ENCODE peak calls at places on chromosomes 1 and 21, in nine cellular contexts. K is GM23338, A is BE2C, Q is thoracic aorta, T is colonic mucosa, B is upper lobe of left lung, I is kidney, W is Panc1, V is K562. X is an unnamed sample. For H3K36me3, the result is how much of the 10 kb centered on the place peaks cover.

GRCh38 chr1:30690115-30690645 is 33.2 kb downstream of the MATN1 start:
- DNase-seq in K (no peak), A (no peak), Q (no peak), T (no peak), B (no peak), I (no peak), W (no peak), V (no peak), X (no peak)

GRCh38 chr1:228170666-228171065 is 5.1 kb downstream of the IBA57 start:
- DNase-seq in K (no peak), A (no peak), Q (no peak), T (no peak), B (no peak), I (peak), W (no peak), V (no peak), X (no peak)

GRCh38 chr1:198856601-198857000 is 217.8 kb downstream of the PTPRC start:
- DNase-seq in K (no peak), A (no peak), Q (no peak), T (no peak), B (no peak), I (no peak), W (no peak), V (no peak), X (no peak)

GRCh38 chr1:48048064-48048463 is 50.9 kb upstream of the TRABD2B start:
- DNase-seq in K (no peak), A (peak), Q (no peak), T (no peak), B (no peak), I (no peak), W (no peak), V (no peak), X (no peak)

GRCh38 chr1:161994153-161994814 is 29.4 kb downstream of the OLFML2B start:
- DNase-seq in K (no peak), A (no peak), Q (no peak), T (no peak), B (no peak), I (no peak), W (no peak), V (no peak), X (peak)

GRCh38 chr1:16266411-16267118 is 29.6 kb upstream of the CPLANE2 start:
- DNase-seq in K (no peak), A (peak), Q (no peak), T (no peak), B (no peak), I (no peak), W (no peak), V (peak), X (no peak)

GRCh38 chr1:223341111-223341510 is 22.9 kb downstream of the SUSD4 start:
- DNase-seq in K (no peak), A (no peak), Q (no peak), T (no peak), B (peak), I (no peak), W (no peak), V (no peak), X (no peak)

GRCh38 chr1:39789571-39790110 is 976 bp upstream of the BMP8B start:
- DNase-seq in K (no peak), A (no peak), Q (no peak), T (no peak), B (no peak), I (peak), W (no peak), V (no peak), X (no peak)

GRCh38 chr1:26237230-26237966 is 3.4 kb downstream of the CEP85 start:
- DNase-seq in K (no peak), A (no peak), Q (no peak), T (no peak), B (no peak), I (no peak), W (peak), V (peak), X (no peak)

GRCh38 chr1:151131832-151132675 is 14.4 kb downstream of the SEMA6C start:
- DNase-seq in K (peak), A (no peak), Q (no peak), T (peak), B (peak), I (peak), W (no peak), V (no peak), X (no peak)

GRCh38 chr1:206962269-206962668 is 8.0 kb downstream of the FCAMR start:
- DNase-seq in K (no peak), A (no peak), Q (no peak), T (no peak), B (no peak), I (no peak), W (no peak), V (no peak), X (no peak)

GRCh38 chr1:167717351-167717750 is 4.4 kb upstream of the MPZL1 start:
- DNase-seq in K (no peak), A (no peak), Q (no peak), T (no peak), B (no peak), I (no peak), W (no peak), V (no peak), X (peak)

GRCh38 chr1:244319283-244320132 is 132.2 kb downstream of the ADSS2 start:
- DNase-seq in K (no peak), A (no peak), Q (no peak), T (no peak), B (no peak), I (no peak), W (no peak), V (no peak), X (peak)

GRCh38 chr1:193114485-193115095 is 7.2 kb upstream of the CDC73 start:
- DNase-seq in K (no peak), A (no peak), Q (no peak), T (no peak), B (no peak), I (no peak), W (no peak), V (no peak), X (no peak)

GRCh38 chr1:98761238-98761637 is 99.7 kb downstream of the SNX7 start:
- DNase-seq in K (peak), A (peak), Q (no peak), T (no peak), B (no peak), I (no peak), W (no peak), V (no peak), X (no peak)

GRCh38 chr1:9315411-9316079 is 22.9 kb downstream of the SPSB1 start:
- DNase-seq in K (no peak), A (no peak), Q (no peak), T (no peak), B (no peak), I (no peak), W (no peak), V (no peak), X (peak)

GRCh38 chr1:25030674-25031589 is 100.9 kb upstream of the RUNX3 start:
- DNase-seq in K (no peak), A (no peak), Q (no peak), T (no peak), B (no peak), I (peak), W (no peak), V (no peak), X (no peak)

GRCh38 chr1:185632659-185633428 is 101.3 kb upstream of the HMCN1 start:
- DNase-seq in K (no peak), A (no peak), Q (no peak), T (no peak), B (no peak), I (no peak), W (no peak), V (no peak), X (peak)

GRCh38 chr1:70319750-70320149 is 34.8 kb downstream of the ANKRD13C start:
- DNase-seq in K (no peak), A (no peak), Q (no peak), T (no peak), B (no peak), I (no peak), W (peak), V (no peak), X (peak)

GRCh38 chr1:211783266-211783665 is 47.3 kb downstream of the LPGAT1 start:
- DNase-seq in K (no peak), A (no peak), Q (no peak), T (no peak), B (no peak), I (no peak), W (no peak), V (no peak), X (no peak)

GRCh38 chr1:22793647-22794046 is 83.0 kb downstream of the EPHB2 start:
- DNase-seq in K (no peak), A (no peak), Q (no peak), T (no peak), B (no peak), I (no peak), W (no peak), V (no peak), X (no peak)

GRCh38 chr1:180610556-180611015 is 21.2 kb upstream of the XPR1 start:
- DNase-seq in K (peak), A (no peak), Q (no peak), T (no peak), B (no peak), I (no peak), W (no peak), V (peak), X (no peak)

GRCh38 chr1:64112281-64112680 is 91.1 kb upstream of the UBE2U start:
- DNase-seq in K (no peak), A (no peak), Q (no peak), T (no peak), B (no peak), I (no peak), W (no peak), V (no peak), X (peak)

GRCh38 chr1:212470059-212470458 is 37.3 kb downstream of the NENF start:
- DNase-seq in K (no peak), A (no peak), Q (peak), T (peak), B (no peak), I (peak), W (no peak), V (no peak), X (peak)

GRCh38 chr1:103218821-103219220 is 110.5 kb upstream of the COL11A1 start:
- DNase-seq in K (no peak), A (no peak), Q (no peak), T (no peak), B (no peak), I (no peak), W (no peak), V (no peak), X (no peak)

GRCh38 chr1:2807036-2807435 is 5.5 kb upstream of the TTC34 start:
- DNase-seq in K (no peak), A (no peak), Q (no peak), T (no peak), B (no peak), I (peak), W (no peak), V (no peak), X (no peak)

GRCh38 chr1:218760601-218761570 is 412.8 kb upstream of the LYPLAL1 start:
- DNase-seq in K (no peak), A (no peak), Q (no peak), T (no peak), B (no peak), I (no peak), W (no peak), V (no peak), X (no peak)

GRCh38 chr1:67586596-67586995 is 98.4 kb upstream of the GADD45A start:
- DNase-seq in K (no peak), A (no peak), Q (no peak), T (no peak), B (no peak), I (no peak), W (no peak), V (no peak), X (peak)

GRCh38 chr1:177183801-177184200 is 13.0 kb downstream of the BRINP2 start:
- DNase-seq in K (no peak), A (no peak), Q (no peak), T (no peak), B (no peak), I (no peak), W (no peak), V (no peak), X (no peak)

GRCh38 chr21:24367936-24368335 is 1239.3 kb downstream of the MRPL39 start:
- DNase-seq in K (no peak), A (no peak), Q (no peak), T (no peak), B (no peak), I (no peak), W (no peak), V (no peak), X (no peak)

GRCh38 chr1:194378517-194378916 is 1192.1 kb upstream of the B3GALT2 start:
- DNase-seq in K (no peak), A (no peak), Q (no peak), T (no peak), B (no peak), I (no peak), W (no peak), V (no peak), X (no peak)

DNA sequence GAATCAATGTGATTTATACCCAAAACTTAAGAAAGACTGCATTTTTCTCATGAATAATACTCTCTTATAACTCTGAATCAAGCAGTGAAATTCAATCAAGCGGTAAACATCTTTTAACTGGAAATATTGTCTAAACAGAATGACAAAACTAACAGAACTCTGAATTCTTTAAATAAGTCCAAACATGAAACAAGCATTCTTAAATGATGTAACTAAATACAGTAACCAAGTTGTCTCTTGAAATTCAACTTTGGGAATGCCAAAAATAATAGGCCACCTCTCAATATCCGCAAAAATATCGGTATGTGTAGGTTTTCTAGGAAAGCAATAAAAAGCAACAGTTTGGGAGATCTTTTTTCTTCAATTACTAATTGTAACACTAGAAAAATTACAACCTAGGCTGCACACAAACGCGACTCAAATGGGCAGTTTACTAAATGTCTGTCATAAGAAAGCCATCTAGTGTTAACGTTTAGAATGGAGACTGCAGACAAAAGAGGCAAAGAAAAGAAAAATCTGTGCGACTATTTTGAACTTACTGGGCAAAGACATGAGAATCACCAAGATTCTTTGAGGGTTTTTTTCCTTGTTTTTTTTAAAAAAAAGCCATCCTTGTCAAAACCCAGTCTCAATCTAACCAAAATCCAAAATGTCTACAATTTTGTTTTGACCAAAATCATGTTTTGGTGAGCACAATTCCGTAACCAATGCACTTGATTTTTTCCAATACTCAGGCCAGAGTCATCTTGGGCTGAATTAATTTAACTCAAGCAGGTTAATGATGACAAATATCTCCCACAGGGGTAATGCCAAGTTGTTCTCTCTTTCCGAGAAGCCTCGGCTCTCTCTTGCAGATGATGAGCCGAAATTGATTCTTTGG is 1.4 kb downstream of the SIPA1L2 start:
- DNase-seq in K (no peak), A (no peak), Q (no peak), T (peak), B (no peak), I (no peak), W (no peak), V (no peak), X (no peak)
- TF ChIP-seq CTCF in K (no peak), A (peak), Q (no peak), T (no peak), B (no peak), I (peak), W (peak), V (no peak), X (peak)

GRCh38 chr1:56436338-56436695 is 143.0 kb downstream of the PLPP3 start:
- DNase-seq in K (no peak), A (no peak), Q (no peak), T (no peak), B (no peak), I (no peak), W (no peak), V (no peak), X (no peak)
- H3K4me3 ChIP-seq in K (peak), A (no peak), Q (no peak), T (no peak), B (no peak), I (no peak), W (no peak), V (no peak), X (no peak)

DNA sequence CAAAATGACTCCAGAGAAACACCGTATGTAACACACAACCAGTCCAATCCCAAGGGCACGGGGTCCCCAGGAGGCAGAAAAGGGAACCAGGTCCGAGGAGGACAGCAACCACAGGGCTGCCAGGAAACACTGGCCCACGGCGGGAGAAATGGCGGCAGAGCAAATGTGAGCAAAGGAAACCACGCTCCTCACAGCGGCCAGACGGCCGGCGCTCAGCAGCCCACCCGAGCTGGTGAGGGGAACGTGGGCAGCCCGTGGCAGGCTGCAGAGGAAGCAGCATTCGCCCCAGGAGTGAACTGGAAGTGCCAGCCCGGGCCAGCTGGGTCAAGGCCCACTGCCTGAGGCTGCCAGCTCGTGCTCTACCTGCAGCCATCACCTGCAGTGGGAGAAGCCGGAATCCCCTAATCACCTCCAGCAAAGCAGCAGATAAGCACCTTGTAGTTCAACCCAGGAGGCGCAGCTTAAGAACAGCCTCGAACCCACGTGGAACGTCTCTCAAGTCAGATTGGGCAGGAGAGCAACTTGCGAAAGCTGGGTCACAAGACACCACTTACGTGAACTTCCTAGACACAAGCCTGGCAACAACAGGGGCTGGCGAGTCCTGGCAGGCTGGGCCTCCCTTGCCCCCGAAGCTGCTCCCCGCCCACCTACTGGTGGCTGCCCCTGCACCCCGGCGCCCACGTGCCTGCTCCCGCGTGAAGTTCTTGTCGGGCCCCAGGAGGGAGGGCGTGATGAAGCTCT is 6.7 kb downstream of the SLC19A1 start:
- DNase-seq in K (no peak), A (peak), Q (no peak), T (no peak), B (peak), I (peak), W (no peak), V (no peak), X (no peak)
- H3K36me3 ChIP-seq in K (under half), A (half or more), Q (under half), T (under half), B (under half), I (under half), W (under half), V (half or more), X (under half)

GRCh38 chr1:18284750-18285532 is 177.3 kb downstream of the IGSF21 start:
- DNase-seq in K (no peak), A (no peak), Q (no peak), T (no peak), B (no peak), I (no peak), W (no peak), V (no peak), X (no peak)
- TF ChIP-seq CTCF in K (no peak), A (no peak), Q (no peak), T (no peak), B (no peak), I (no peak), W (no peak), V (no peak), X (no peak)

DNA sequence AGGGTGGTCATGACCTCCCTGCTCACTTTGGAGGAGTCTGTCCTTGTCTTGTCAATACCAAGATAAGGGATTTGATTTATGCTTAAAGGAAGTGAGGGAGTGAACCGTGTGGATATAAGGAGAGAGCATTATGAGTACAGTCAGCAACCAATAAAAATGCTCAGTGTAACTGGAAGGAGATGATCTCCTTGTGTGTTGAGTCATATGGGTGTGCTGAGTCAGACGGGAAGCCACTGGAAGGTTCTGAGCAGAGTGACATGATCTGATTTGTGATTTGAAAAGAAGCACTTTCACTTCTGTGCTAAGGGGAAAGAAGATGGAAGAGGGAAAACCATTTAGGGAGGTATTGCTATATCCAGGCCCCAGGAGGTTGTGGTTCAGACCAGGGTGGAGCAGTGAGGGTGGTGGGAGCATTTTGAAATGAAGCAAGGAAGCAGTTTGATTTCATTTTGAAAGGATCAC is 2.5 kb upstream of the BCL10 start:
- DNase-seq in K (no peak), A (no peak), Q (peak), T (peak), B (no peak), I (no peak), W (peak), V (peak), X (peak)
- H3K4me3 ChIP-seq in K (no peak), A (no peak), Q (peak), T (no peak), B (no peak), I (no peak), W (peak), V (peak), X (no peak)

DNA sequence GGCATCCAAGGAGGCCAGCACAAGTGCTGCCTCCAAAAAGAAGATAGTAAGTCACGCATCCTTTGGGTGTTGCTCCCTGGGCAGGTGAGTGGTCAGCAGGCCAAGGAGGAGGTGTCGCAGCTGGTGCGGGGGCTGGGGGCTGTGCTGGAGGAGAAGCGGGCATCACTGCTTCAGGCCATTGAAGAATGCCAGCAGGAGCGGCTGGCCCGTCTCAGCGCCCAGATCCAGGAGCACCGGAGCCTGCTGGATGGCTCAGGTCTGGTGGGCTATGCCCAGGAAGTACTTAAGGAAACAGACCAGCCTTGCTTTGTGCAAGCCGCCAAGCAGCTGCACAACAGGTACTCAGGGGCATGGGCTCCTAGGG is 4.3 kb downstream of the TRIM46 start:
- DNase-seq in K (no peak), A (no peak), Q (no peak), T (peak), B (peak), I (peak), W (no peak), V (no peak), X (no peak)
- H3K36me3 ChIP-seq in K (under half), A (under half), Q (under half), T (under half), B (under half), I (under half), W (under half), V (under half), X (under half)

GRCh38 chr1:28756846-28757245 is 20.1 kb downstream of the YTHDF2 start:
- DNase-seq in K (peak), A (no peak), Q (no peak), T (no peak), B (no peak), I (no peak), W (no peak), V (no peak), X (no peak)
- TF ChIP-seq CTCF in K (peak), A (no peak), Q (no peak), T (no peak), B (no peak), I (peak), W (no peak), V (peak), X (peak)

X was measured in BJ.